ENCODE peak calls at places on chromosomes 5 and 9, in eight cellular contexts. H, P, Y, R, C, J, G and V are unnamed samples.

GRCh38 chr5:102223542-102224444 is 72.3 kb downstream of the SLCO4C1 start:
- DNase-seq in H (no peak), C (no peak), P (no peak), R (peak), J (no peak), G (no peak), Y (peak), V (peak)

GRCh38 chr5:82352146-82352791 is 74.1 kb upstream of the RPS23 start:
- DNase-seq in J (no peak), R (no peak), H (no peak), G (no peak), Y (no peak), C (no peak), P (no peak), V (no peak)

GRCh38 chr9:74431467-74431866 is 65.7 kb upstream of the RORB start:
- DNase-seq in J (no peak), Y (no peak), H (no peak), R (no peak), P (no peak), G (no peak), C (no peak), V (no peak)

GRCh38 chr5:146644811-146645210 is 128.8 kb upstream of the GPR151 start:
- DNase-seq in J (no peak), C (no peak), R (no peak), Y (no peak), H (no peak), P (no peak), G (no peak), V (no peak)

GRCh38 chr5:39631948-39632347 is 207.2 kb upstream of the DAB2 start:
- DNase-seq in G (no peak), R (no peak), Y (no peak), P (no peak), J (no peak), C (no peak), H (no peak), V (no peak)

GRCh38 chr5:157286761-157287211 is 20.9 kb downstream of the CYFIP2 start:
- DNase-seq in R (no peak), H (no peak), C (no peak), J (peak), Y (no peak), G (no peak), P (no peak), V (no peak)

GRCh38 chr5:66830636-66831035 is 234.4 kb downstream of the MAST4 start:
- DNase-seq in J (no peak), H (no peak), P (no peak), Y (no peak), R (no peak), G (no peak), C (no peak), V (no peak)

GRCh38 chr5:36607114-36607561 is 732 bp downstream of the SLC1A3 start:
- DNase-seq in P (peak), R (no peak), Y (peak), G (no peak), C (no peak), J (peak), H (no peak), V (no peak)

GRCh38 chr5:170219615-170220014 is 13.2 kb upstream of the C5orf58 start:
- DNase-seq in H (peak), P (no peak), G (no peak), R (no peak), C (no peak), J (no peak), Y (no peak), V (no peak)

GRCh38 chr5:104793031-104793430 is 1230.4 kb upstream of the NUDT12 start:
- DNase-seq in P (no peak), Y (no peak), R (no peak), C (no peak), J (no peak), H (no peak), G (no peak), V (no peak)

GRCh38 chr9:36543916-36544315 is 28.8 kb upstream of the MELK start:
- DNase-seq in R (no peak), C (no peak), Y (no peak), G (no peak), P (no peak), J (no peak), H (no peak), V (no peak)

GRCh38 chr5:1204693-1205242 is 3.4 kb downstream of the SLC6A19 start:
- DNase-seq in R (no peak), G (no peak), J (peak), Y (peak), C (no peak), H (no peak), P (no peak), V (no peak)

GRCh38 chr9:123263227-123263626 is 5.2 kb downstream of the STRBP start:
- DNase-seq in P (no peak), Y (no peak), J (no peak), C (no peak), G (no peak), H (no peak), R (no peak), V (no peak)

GRCh38 chr5:143551765-143552164 is 148.3 kb upstream of the NR3C1 start:
- DNase-seq in J (no peak), G (no peak), Y (no peak), C (no peak), P (no peak), H (no peak), R (no peak), V (no peak)

GRCh38 chr9:13958672-13959071 is 355.3 kb downstream of the NFIB start:
- DNase-seq in J (no peak), R (no peak), P (no peak), H (no peak), C (no peak), G (no peak), Y (no peak), V (no peak)

GRCh38 chr9:76588320-76588719 is 129.3 kb downstream of the GCNT1 start:
- DNase-seq in P (no peak), C (no peak), Y (no peak), G (no peak), R (no peak), H (no peak), J (no peak), V (no peak)

GRCh38 chr5:145062280-145062679 is 772.9 kb downstream of the PRELID2 start:
- DNase-seq in Y (no peak), R (no peak), H (no peak), C (no peak), J (no peak), P (no peak), G (no peak), V (no peak)

GRCh38 chr5:66963559-66963971 is 233.0 kb downstream of the CD180 start:
- DNase-seq in J (peak), G (no peak), H (no peak), P (no peak), Y (no peak), C (no peak), R (no peak), V (no peak)

GRCh38 chr9:111974092-111974681 is 77.6 kb downstream of the UGCG start:
- DNase-seq in R (no peak), J (no peak), G (no peak), Y (peak), C (no peak), P (no peak), H (no peak), V (no peak)

GRCh38 chr5:96794757-96795156 is 13.0 kb downstream of the ERAP1 start:
- DNase-seq in H (no peak), J (no peak), C (no peak), Y (no peak), P (no peak), G (no peak), R (no peak), V (no peak)

GRCh38 chr5:135391123-135391868 is 7.7 kb downstream of the MACROH2A1 start:
- DNase-seq in H (peak), P (no peak), J (no peak), Y (no peak), R (no peak), C (no peak), G (no peak), V (no peak)

GRCh38 chr9:18605763-18606162 is 131.8 kb downstream of the ADAMTSL1 start:
- DNase-seq in G (peak), J (peak), C (no peak), H (no peak), Y (no peak), P (no peak), R (no peak), V (no peak)

GRCh38 chr5:94693043-94693822 is 74.8 kb downstream of the SLF1 start:
- DNase-seq in P (no peak), G (no peak), H (no peak), Y (no peak), R (no peak), J (no peak), C (no peak), V (no peak)

GRCh38 chr5:148820778-148821395 is 5.5 kb upstream of the ADRB2 start:
- DNase-seq in Y (peak), R (no peak), P (peak), H (no peak), C (no peak), J (no peak), G (no peak), V (no peak)

GRCh38 chr5:73617510-73618279 is 8.3 kb upstream of the ARHGEF28 start:
- DNase-seq in G (no peak), R (no peak), J (no peak), P (no peak), C (no peak), H (no peak), Y (no peak), V (no peak)

GRCh38 chr5:32627219-32627880 is 42.0 kb downstream of the SUB1 start:
- DNase-seq in G (no peak), R (no peak), H (no peak), J (no peak), C (no peak), P (no peak), Y (no peak), V (no peak)

GRCh38 chr9:71819115-71819739 is 50.9 kb upstream of the CEMIP2 start:
- DNase-seq in P (peak), H (no peak), G (peak), C (peak), J (no peak), Y (peak), R (no peak), V (peak)

GRCh38 chr5:78587081-78587774 is 61.3 kb downstream of the LHFPL2 start:
- DNase-seq in R (no peak), P (no peak), Y (no peak), H (no peak), C (no peak), G (no peak), J (no peak), V (no peak)

GRCh38 chr9:91836515-91836914 is 113.5 kb downstream of the ROR2 start:
- DNase-seq in G (no peak), J (peak), C (no peak), P (no peak), Y (no peak), R (no peak), H (no peak), V (no peak)

GRCh38 chr9:128920381-128921058 is at the start of gene PHYHD1:
- DNase-seq in G (peak), P (peak), Y (no peak), C (no peak), J (peak), R (no peak), H (peak), V (no peak)

GRCh38 chr5:167160388-167160787 is 1131.1 kb upstream of the WWC1 start:
- DNase-seq in G (no peak), Y (no peak), P (no peak), H (no peak), J (no peak), R (no peak), C (no peak), V (no peak)

GRCh38 chr5:117594165-117594564 is 1019.5 kb upstream of the SEMA6A start:
- DNase-seq in R (no peak), Y (no peak), P (no peak), H (no peak), J (no peak), C (no peak), G (peak), V (no peak)

GRCh38 chr5:76958976-76959767 is 6.3 kb downstream of the CRHBP start:
- DNase-seq in P (no peak), C (no peak), R (no peak), H (peak), G (no peak), Y (no peak), J (no peak), V (no peak)

GRCh38 chr9:19342927-19343326 is 37.1 kb downstream of the RPS6 start:
- DNase-seq in C (no peak), J (no peak), P (no peak), R (no peak), G (no peak), Y (no peak), H (no peak), V (no peak)

GRCh38 chr5:68333649-68334549 is 118.3 kb downstream of the PIK3R1 start:
- DNase-seq in Y (no peak), R (no peak), P (no peak), G (no peak), H (peak), J (no peak), C (no peak), V (no peak)

GRCh38 chr9:133597316-133597957 is 11.8 kb downstream of the FAM163B start:
- DNase-seq in Y (no peak), R (no peak), H (no peak), C (no peak), P (no peak), J (no peak), G (no peak), V (no peak)

GRCh38 chr5:76728965-76729364 is 13.0 kb downstream of the F2R start:
- DNase-seq in J (no peak), R (no peak), P (no peak), H (no peak), G (no peak), Y (no peak), C (no peak), V (no peak)

GRCh38 chr5:108387756-108388155 is 5.9 kb upstream of the FBXL17 start:
- DNase-seq in H (no peak), Y (no peak), C (no peak), J (peak), G (no peak), R (no peak), P (no peak), V (no peak)

GRCh38 chr5:173714551-173715428 is 98.3 kb upstream of the BOD1 start:
- DNase-seq in P (no peak), C (no peak), Y (no peak), G (no peak), H (peak), R (no peak), J (no peak), V (no peak)